ENCODE peak calls at places on chromosomes 3 and 15, in five cellular contexts. C, K, R, M and Z are unnamed samples. For H3K27me3, the result is how much of the 10 kb centered on the place peaks cover.

GRCh38 chr3:81375921-81376320 is 385.5 kb downstream of the GBE1 start:
- DNase-seq in C (no peak), K (no peak), R (no peak), M (no peak), Z (no peak)

GRCh38 chr15:84702961-84703482 is 12.9 kb downstream of the SEC11A start:
- DNase-seq in C (peak), K (no peak), R (no peak), M (peak), Z (peak)

GRCh38 chr3:196688349-196688748 is 23.7 kb downstream of the CEP19 start:
- DNase-seq in C (peak), K (peak), R (no peak), M (peak), Z (peak)

GRCh38 chr15:98289747-98290146 is 329.2 kb downstream of the ARRDC4 start:
- DNase-seq in C (no peak), K (no peak), R (no peak), M (no peak), Z (no peak)

GRCh38 chr15:72339777-72340177 is 19.8 kb upstream of the CELF6 start:
- DNase-seq in C (no peak), K (peak), R (no peak), M (peak), Z (peak)

GRCh38 chr3:100023150-100023549 is 91.2 kb downstream of the FILIP1L start:
- DNase-seq in C (no peak), K (no peak), R (no peak), M (peak), Z (no peak)

GRCh38 chr3:37510749-37511148 is 336.4 kb upstream of the LRRFIP2 start:
- DNase-seq in C (no peak), K (no peak), R (no peak), M (no peak), Z (no peak)

GRCh38 chr15:98067339-98067738 is 106.8 kb downstream of the ARRDC4 start:
- DNase-seq in C (no peak), K (no peak), R (no peak), M (peak), Z (no peak)

GRCh38 chr15:66089049-66089448 is 164.5 kb downstream of the MEGF11 start:
- DNase-seq in C (peak), K (no peak), R (no peak), M (no peak), Z (no peak)

GRCh38 chr3:40996827-40997710 is 202.2 kb upstream of the CTNNB1 start:
- DNase-seq in C (no peak), K (no peak), R (peak), M (no peak), Z (peak)

GRCh38 chr15:83733206-83733605 is 79.3 kb downstream of the ADAMTSL3 start:
- DNase-seq in C (no peak), K (no peak), R (no peak), M (peak), Z (peak)

GRCh38 chr3:52257911-52258310 is 12.4 kb downstream of the PPM1M start:
- DNase-seq in C (no peak), K (no peak), R (no peak), M (no peak), Z (no peak)

GRCh38 chr3:154956815-154957214 is 123.3 kb upstream of the MME start:
- DNase-seq in C (no peak), K (no peak), R (no peak), M (no peak), Z (no peak)

GRCh38 chr3:185423178-185423577 is 60.2 kb downstream of the MAP3K13 start:
- DNase-seq in C (no peak), K (no peak), R (no peak), M (peak), Z (peak)

GRCh38 chr3:46717447-46718231 is at the start of gene PRSS50:
- DNase-seq in C (no peak), K (no peak), R (peak), M (no peak), Z (no peak)

GRCh38 chr15:71708741-71709140 is 101.6 kb upstream of the NR2E3 start:
- DNase-seq in C (peak), K (no peak), R (no peak), M (peak), Z (peak)

GRCh38 chr3:180909369-180910127 is 2.9 kb upstream of the FXR1 start:
- DNase-seq in C (no peak), K (no peak), R (no peak), M (no peak), Z (no peak)

GRCh38 chr3:52442409-52443267 is 2.3 kb downstream of the SEMA3G start:
- DNase-seq in C (no peak), K (no peak), R (no peak), M (no peak), Z (no peak)

GRCh38 chr3:59084598-59084997 is 34.8 kb upstream of the CFAP20DC start:
- DNase-seq in C (no peak), K (no peak), R (no peak), M (no peak), Z (no peak)

GRCh38 chr3:64187065-64187959 is 38.0 kb downstream of the PRICKLE2 start:
- DNase-seq in C (peak), K (peak), R (peak), M (peak), Z (peak)

GRCh38 chr15:59296181-59296617 is 76.5 kb downstream of the MYO1E start:
- DNase-seq in C (no peak), K (peak), R (no peak), M (peak), Z (peak)

GRCh38 chr3:141457624-141458236 is 29.1 kb upstream of the RASA2 start:
- DNase-seq in C (no peak), K (no peak), R (no peak), M (peak), Z (peak)

GRCh38 chr15:28919201-28919627 is 33.4 kb downstream of the APBA2 start:
- DNase-seq in C (no peak), K (no peak), R (no peak), M (no peak), Z (no peak)

GRCh38 chr3:46517782-46518181 is 20.0 kb downstream of the RTP3 start:
- DNase-seq in C (no peak), K (no peak), R (no peak), M (no peak), Z (no peak)

GRCh38 chr15:62455441-62455921 is 290.4 kb upstream of the C2CD4B start:
- DNase-seq in C (peak), K (no peak), R (no peak), M (peak), Z (no peak)

GRCh38 chr3:195186041-195186709 is 84.8 kb downstream of the XXYLT1 start:
- DNase-seq in C (no peak), K (no peak), R (no peak), M (no peak), Z (no peak)

GRCh38 chr3:131597816-131598215 is 95.0 kb upstream of the MRPL3 start:
- DNase-seq in C (no peak), K (no peak), R (no peak), M (no peak), Z (no peak)

GRCh38 chr15:63947228-63947627 is 99.1 kb downstream of the DAPK2 start:
- DNase-seq in C (no peak), K (no peak), R (no peak), M (no peak), Z (no peak)

GRCh38 chr15:63950911-63951481 is 95.3 kb downstream of the DAPK2 start:
- DNase-seq in C (no peak), K (peak), R (no peak), M (peak), Z (peak)

GRCh38 chr15:63946524-63947065 is 99.7 kb downstream of the DAPK2 start:
- DNase-seq in C (no peak), K (no peak), R (no peak), M (no peak), Z (no peak)

GRCh38 chr15:63948436-63948835 is 97.8 kb downstream of the DAPK2 start:
- DNase-seq in C (no peak), K (no peak), R (no peak), M (no peak), Z (no peak)

DNA sequence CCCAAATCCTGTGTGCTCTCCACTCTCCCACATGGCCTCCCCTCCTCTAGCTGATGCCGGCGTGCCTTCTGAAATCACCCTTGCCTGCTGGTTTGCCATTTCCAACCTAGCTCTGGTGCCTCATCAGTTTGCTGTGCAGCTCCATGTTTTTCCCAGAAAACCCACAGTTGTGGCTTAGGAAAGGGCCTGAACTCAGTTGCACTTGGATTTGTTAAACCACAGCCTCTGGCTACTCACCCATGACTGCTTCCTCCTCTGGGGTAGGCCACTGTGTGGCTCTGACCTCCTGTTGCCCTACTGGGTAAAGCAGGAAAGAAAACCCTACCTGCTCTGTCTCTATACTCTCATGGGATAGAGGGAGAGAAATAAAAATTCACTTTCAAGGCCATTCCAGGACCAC is 97.3 kb downstream of the DAPK2 start:
- DNase-seq in C (no peak), K (no peak), R (no peak), M (no peak), Z (no peak)
- TF ChIP-seq CTCF in C (no peak), K (no peak), R (no peak), M (no peak), Z (no peak)

DNA sequence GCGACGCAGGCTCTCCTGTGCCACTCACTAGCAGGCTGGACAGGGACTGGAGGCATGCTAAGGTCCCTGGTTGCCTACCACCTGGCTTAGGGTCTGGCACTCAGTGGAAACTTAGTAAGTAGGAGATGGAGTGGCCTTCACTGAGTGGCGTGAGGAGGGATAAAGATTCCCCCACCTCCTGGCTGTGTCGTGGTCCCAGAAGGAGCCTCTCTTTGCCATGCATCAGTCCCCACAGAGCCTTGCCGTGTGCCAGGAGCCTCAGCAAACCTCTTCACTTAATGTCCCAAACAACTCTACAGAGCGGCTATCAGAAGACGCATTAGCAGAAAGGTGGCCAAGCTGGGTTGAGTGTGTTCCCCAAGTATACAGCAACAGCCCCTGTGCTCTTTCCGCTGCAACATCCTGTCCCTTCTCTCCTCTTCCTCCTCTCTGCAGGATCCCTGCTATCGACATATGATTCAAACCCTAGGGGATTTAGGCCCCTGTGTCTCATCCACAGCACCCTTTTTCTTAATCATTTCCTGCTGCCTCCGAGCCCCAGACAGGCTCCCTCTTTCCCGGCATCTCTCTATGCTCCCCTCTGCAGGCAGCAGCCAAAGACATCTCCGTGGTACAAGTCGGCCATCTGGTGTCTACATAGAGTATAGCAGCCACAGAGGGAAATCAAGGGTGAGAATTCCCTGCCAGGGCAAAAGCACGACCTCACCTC is 66.7 kb downstream of the SLC6A1 start:
- DNase-seq in C (peak), K (peak), R (peak), M (peak), Z (peak)
- H3K4me3 ChIP-seq in C (no peak), K (no peak), R (no peak), M (no peak), Z (no peak)

GRCh38 chr3:14558029-14558428 is 17.9 kb upstream of the GRIP2 start:
- DNase-seq in C (no peak), K (no peak), R (no peak), M (no peak), Z (no peak)
- H3K27me3 ChIP-seq in C (under half), K (under half), R (under half), M (under half), Z (under half)

DNA sequence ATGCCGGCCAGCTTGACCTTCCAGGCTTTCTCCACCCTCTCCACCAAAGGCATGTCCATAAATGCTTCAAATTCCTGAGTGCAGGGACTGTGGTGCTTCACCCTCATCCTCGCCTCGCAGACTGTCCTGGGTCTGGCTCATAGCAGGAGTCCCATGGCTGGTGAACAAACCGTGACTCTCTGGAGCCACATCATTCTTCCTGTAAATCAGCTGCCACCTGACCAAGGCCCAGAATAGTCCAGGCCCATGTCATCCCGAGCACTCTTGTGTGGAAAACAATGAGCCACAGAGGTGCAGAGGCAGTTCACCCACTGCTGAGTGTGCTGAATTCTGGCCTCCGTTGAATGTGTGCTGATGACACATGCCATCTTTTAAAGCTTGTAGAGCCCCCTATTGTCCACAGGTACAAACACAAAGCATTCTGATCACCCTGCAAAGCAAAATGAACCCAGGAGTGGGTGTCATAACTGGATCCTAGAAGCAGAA is 68.6 kb downstream of the ABHD5 start:
- DNase-seq in C (peak), K (no peak), R (peak), M (peak), Z (peak)
- TF ChIP-seq CTCF in C (no peak), K (peak), R (peak), M (peak), Z (peak)

GRCh38 chr3:122064318-122064717 is 9.2 kb downstream of the CD86 start:
- DNase-seq in C (no peak), K (no peak), R (no peak), M (no peak), Z (no peak)

GRCh38 chr3:122067214-122067550 is 12.0 kb downstream of the CD86 start:
- DNase-seq in C (no peak), K (no peak), R (no peak), M (no peak), Z (no peak)

GRCh38 chr3:122066331-122067213 is 11.4 kb downstream of the CD86 start:
- DNase-seq in C (no peak), K (no peak), R (no peak), M (no peak), Z (no peak)

GRCh38 chr3:122063908-122064307 is 8.7 kb downstream of the CD86 start:
- DNase-seq in C (no peak), K (no peak), R (no peak), M (no peak), Z (no peak)

GRCh38 chr3:122067588-122068240 is 12.6 kb downstream of the CD86 start:
- DNase-seq in C (no peak), K (no peak), R (no peak), M (no peak), Z (no peak)
- H3K4me3 ChIP-seq in C (no peak), K (no peak), R (no peak), M (no peak), Z (no peak)

DNA sequence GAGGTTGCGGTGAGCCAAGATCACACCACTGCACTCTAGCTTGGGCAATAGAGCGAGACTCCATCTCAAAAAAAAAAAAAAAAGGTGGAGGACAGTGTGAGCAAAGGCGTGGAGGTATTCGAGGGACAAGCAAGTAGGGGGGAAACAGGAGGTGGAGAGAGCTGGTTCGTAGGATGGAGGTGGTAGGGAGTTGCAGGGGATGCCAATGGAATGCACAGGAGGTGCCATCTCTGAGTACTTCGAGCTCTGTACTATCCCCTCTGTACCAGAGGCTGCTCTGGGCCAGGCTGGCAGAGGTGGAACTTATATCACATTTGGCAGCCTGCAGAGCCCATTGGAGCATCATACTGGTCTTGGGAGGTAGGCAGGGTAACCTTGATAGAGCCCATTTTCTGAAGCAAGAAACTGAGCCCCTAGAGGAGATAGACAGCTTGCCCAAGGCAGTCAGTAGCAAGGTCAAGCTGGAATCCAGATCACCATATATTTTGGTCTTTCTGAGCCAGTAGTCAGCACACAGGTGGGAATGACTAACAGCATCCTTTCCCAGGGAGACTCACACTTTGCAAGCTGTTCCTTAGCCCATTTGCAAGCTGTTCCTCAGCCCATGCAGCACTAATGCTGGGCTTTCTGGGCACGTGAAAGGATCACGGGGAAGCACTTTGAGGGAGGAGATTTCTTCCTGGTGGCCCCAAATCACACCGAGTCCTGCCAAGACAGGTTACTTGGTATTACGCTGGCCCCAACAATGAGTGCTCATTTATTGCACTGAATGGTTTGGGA is 9.2 kb upstream of the CCDC33 start:
- DNase-seq in C (no peak), K (no peak), R (no peak), M (no peak), Z (no peak)
- H3K27me3 ChIP-seq in C (under half), K (half or more), R (under half), M (half or more), Z (under half)

GRCh38 chr15:43433160-43433559 is 59.8 kb downstream of the TP53BP1 start:
- DNase-seq in C (no peak), K (no peak), R (no peak), M (peak), Z (no peak)
- TF ChIP-seq CTCF in C (no peak), K (no peak), R (no peak), M (no peak), Z (no peak)

GRCh38 chr3:150469031-150469930 is 61.2 kb downstream of the TSC22D2 start:
- DNase-seq in C (no peak), K (peak), R (peak), M (peak), Z (peak)

GRCh38 chr3:150464684-150465083 is 56.6 kb downstream of the TSC22D2 start:
- DNase-seq in C (no peak), K (no peak), R (no peak), M (no peak), Z (no peak)

GRCh38 chr3:150472421-150472820 is 64.3 kb downstream of the TSC22D2 start:
- DNase-seq in C (no peak), K (no peak), R (peak), M (no peak), Z (no peak)

GRCh38 chr3:150467381-150467780 is 59.3 kb downstream of the TSC22D2 start:
- DNase-seq in C (no peak), K (no peak), R (no peak), M (no peak), Z (no peak)

DNA sequence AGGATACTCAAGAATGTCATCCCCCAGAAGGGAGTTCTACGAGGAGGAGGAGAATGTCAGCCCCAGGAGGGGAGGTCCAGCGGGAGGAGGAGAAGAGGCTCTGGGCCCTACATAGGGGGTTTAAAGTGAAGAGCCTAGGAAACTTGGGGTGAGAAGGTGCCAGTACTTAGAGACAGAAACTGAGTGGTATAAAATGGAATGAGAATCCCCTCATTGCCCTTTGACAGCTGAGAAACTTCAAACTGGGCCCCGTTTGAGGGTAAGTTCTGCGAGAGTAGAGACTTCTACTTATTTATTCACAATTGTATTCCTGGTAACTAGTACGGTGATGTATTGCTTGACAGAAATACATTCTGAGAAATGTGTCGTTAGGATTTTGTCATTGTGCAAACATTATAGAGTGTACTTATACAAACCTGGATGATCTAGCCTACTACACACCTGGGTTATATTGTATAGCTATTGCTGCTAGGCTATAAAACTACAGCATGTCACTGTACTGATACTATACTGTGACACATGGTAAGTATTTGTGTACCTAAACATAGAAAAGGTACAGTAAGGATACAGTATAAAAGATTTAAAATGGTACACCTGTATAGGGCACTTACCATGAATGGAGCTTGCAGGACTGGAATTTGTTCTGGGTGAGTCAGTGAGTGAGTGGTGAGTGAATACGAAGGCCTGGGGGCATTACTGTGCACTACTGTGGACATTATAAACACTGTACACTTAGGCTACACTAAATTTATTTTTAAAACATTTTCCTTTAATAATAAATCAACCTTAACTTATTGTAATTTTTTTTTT is 62.0 kb downstream of the TSC22D2 start:
- DNase-seq in C (no peak), K (no peak), R (peak), M (peak), Z (peak)
- H3K4me3 ChIP-seq in C (no peak), K (peak), R (no peak), M (no peak), Z (no peak)